ENCODE peak calls at places on chromosomes 2 and 18, in ten cellular contexts. Z, D, A, V, S, E, Q, G, C and U are unnamed samples.

GRCh38 chr2:43057742-43058706 is 168.4 kb downstream of the ZFP36L2 start:
- DNase-seq in D (no peak), Q (no peak), G (no peak), C (no peak), A (no peak), Z (peak), E (no peak), S (no peak), V (no peak), U (no peak)

GRCh38 chr2:42297322-42297936 is 63.6 kb downstream of the COX7A2L start:
- DNase-seq in Q (no peak), S (no peak), G (no peak), C (no peak), V (no peak), Z (no peak), E (no peak), A (no peak), D (no peak), U (no peak)

GRCh38 chr18:6648581-6648980 is 80.9 kb upstream of the ARHGAP28 start:
- DNase-seq in D (no peak), A (no peak), C (peak), S (no peak), V (no peak), E (no peak), Z (no peak), Q (peak), G (no peak), U (no peak)

GRCh38 chr2:224101820-224102630 is 62.9 kb upstream of the SERPINE2 start:
- DNase-seq in D (no peak), S (no peak), A (no peak), E (no peak), Q (peak), G (no peak), V (no peak), C (peak), Z (no peak), U (peak)

GRCh38 chr2:64865073-64865830 is 123.9 kb upstream of the SLC1A4 start:
- DNase-seq in S (peak), C (peak), A (peak), G (peak), V (peak), E (peak), Q (peak), D (peak), Z (peak), U (peak)

GRCh38 chr18:23912356-23912755 is 102.2 kb upstream of the TTC39C start:
- DNase-seq in A (no peak), Q (no peak), S (no peak), C (peak), G (no peak), V (no peak), D (no peak), E (no peak), Z (no peak), U (peak)

GRCh38 chr18:28647961-28648360 is 471.0 kb upstream of the CDH2 start:
- DNase-seq in Z (no peak), E (no peak), G (no peak), S (no peak), Q (no peak), A (no peak), C (no peak), V (no peak), D (no peak), U (no peak)

GRCh38 chr2:54085069-54085468 is 30.3 kb upstream of the ACYP2 start:
- DNase-seq in S (no peak), D (no peak), A (no peak), Q (no peak), E (no peak), C (no peak), G (no peak), V (no peak), Z (no peak), U (no peak)

GRCh38 chr2:148044322-148044721 is 23.4 kb downstream of the MBD5 start:
- DNase-seq in Z (no peak), A (no peak), G (no peak), V (no peak), C (no peak), D (no peak), S (no peak), Q (no peak), E (no peak), U (no peak)

GRCh38 chr2:55175254-55176093 is 56.6 kb downstream of the CLHC1 start:
- DNase-seq in C (peak), G (no peak), A (no peak), Q (peak), E (no peak), S (no peak), D (no peak), V (no peak), Z (no peak), U (peak)

GRCh38 chr2:139048017-139048416 is 267.8 kb upstream of the NXPH2 start:
- DNase-seq in E (no peak), C (no peak), G (no peak), A (no peak), D (no peak), V (no peak), Q (no peak), S (no peak), Z (no peak), U (no peak)

GRCh38 chr2:62768615-62769014 is 63.1 kb downstream of the EHBP1 start:
- DNase-seq in D (no peak), E (no peak), G (no peak), C (no peak), S (no peak), V (no peak), Q (no peak), Z (no peak), A (no peak), U (no peak)

GRCh38 chr18:50631831-50632285 is 72.0 kb downstream of the MAPK4 start:
- DNase-seq in D (no peak), Q (no peak), E (no peak), Z (no peak), G (no peak), C (peak), V (no peak), S (no peak), A (no peak), U (no peak)

GRCh38 chr2:219104107-219105050 is 43.7 kb upstream of the IHH start:
- DNase-seq in Q (peak), E (no peak), Z (no peak), V (no peak), G (no peak), A (no peak), D (no peak), S (no peak), C (peak), U (peak)

GRCh38 chr2:75606851-75607798 is 39.5 kb upstream of the MRPL19 start:
- DNase-seq in Q (no peak), S (no peak), E (no peak), V (no peak), G (no peak), D (no peak), Z (no peak), A (no peak), C (no peak), U (peak)

GRCh38 chr2:75609334-75609689 is 37.3 kb upstream of the MRPL19 start:
- DNase-seq in E (no peak), S (no peak), C (no peak), V (no peak), A (no peak), Z (no peak), G (no peak), D (no peak), Q (no peak), U (no peak)

GRCh38 chr2:75607988-75608683 is 38.4 kb upstream of the MRPL19 start:
- DNase-seq in D (no peak), V (no peak), Z (no peak), G (no peak), C (peak), S (no peak), E (no peak), Q (no peak), A (no peak), U (no peak)

GRCh38 chr2:75609937-75610508 is 36.6 kb upstream of the MRPL19 start:
- DNase-seq in C (peak), D (no peak), Q (no peak), S (no peak), A (no peak), E (no peak), V (no peak), G (no peak), Z (no peak), U (no peak)

DNA sequence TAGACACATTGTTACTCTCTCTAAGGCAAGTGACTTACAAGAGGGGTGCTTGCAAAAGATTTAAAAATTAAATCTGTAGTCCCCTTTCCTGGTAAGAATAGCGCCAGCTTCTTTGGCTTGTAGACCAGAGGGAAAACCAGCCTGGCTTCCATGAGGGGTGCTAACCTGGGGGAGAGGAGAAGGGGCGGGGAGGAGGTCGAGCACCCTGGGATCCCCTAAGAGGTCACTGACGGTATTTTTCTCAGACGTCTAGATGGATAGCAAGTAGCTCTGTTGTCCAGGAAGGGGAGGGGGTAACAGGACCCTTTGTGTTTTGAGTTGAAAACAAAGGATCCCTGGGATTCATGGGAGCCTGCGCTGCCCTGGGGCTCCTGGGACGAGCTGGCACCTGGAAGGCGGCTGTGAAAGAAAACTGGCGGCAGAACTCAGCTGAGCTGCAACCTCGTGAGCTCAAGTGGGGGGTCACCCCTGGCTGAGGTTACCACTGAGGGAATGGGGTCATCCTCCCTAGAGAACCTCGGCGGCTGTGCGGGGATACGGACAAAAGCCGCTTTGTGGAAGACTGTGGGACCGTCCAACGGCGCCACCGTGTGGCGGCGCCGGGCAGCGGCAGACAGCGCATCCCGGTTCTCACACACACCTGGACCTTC is 37.8 kb upstream of the MRPL19 start:
- DNase-seq in D (peak), C (peak), Z (peak), Q (peak), A (peak), G (peak), V (peak), S (peak), E (peak), U (peak)
- H3K4me3 ChIP-seq in D (peak), C (peak), Z (no peak), Q (no peak), A (peak), G (no peak), V (no peak), S (no peak), E (peak), U (peak)

DNA sequence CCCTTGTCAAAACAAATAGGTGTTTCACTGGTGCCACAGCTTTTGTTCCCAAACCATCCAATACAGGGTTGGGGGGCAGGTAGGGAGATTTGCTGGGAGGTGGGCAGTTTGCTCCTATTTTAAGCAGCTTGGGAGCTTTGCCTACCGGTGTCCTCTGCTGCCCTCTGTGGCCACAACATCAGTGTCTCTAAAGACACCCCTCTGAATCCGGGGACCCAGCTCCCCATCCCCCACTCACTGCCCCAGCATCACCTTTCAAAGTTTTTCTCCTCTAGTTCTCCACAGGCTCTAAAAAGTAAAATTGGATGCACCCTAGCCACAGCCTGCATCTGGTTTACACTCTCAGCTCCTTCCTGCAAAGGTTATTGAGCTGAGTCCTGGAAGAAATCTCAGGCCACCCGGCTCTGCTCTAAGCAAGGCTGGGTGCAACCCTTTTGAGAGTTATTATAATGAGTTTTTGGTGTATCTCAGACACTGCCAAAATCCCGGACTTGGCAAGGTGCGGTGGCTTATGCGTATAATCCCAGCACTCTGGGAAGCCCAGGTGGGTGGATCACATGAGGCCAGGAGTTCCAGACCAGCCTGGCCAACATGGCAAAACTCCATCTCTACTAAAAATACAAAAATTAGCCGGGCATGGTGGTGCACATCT is 2.9 kb upstream of the EPAS1 start:
- DNase-seq in Z (no peak), S (no peak), E (no peak), Q (no peak), V (no peak), G (no peak), C (no peak), A (peak), D (no peak), U (peak)
- TF ChIP-seq CTCF in Z (no peak), S (peak), E (no peak), Q (peak), V (peak), G (no peak), C (peak), A (peak), D (peak), U (peak)

GRCh38 chr2:36456227-36456788 is 100.7 kb downstream of the CRIM1 start:
- DNase-seq in Z (peak), C (peak), G (peak), D (peak), E (peak), S (peak), A (peak), V (peak), Q (peak), U (peak)
- H3K4me3 ChIP-seq in Z (no peak), C (peak), G (no peak), D (peak), E (no peak), S (no peak), A (peak), V (no peak), Q (no peak), U (peak)

GRCh38 chr18:12423820-12424219 is 16.1 kb downstream of the PRELID3A start:
- DNase-seq in V (peak), Q (no peak), E (no peak), S (no peak), D (no peak), G (no peak), C (no peak), A (no peak), Z (peak), U (no peak)

GRCh38 chr18:12421732-12422131 is 14.0 kb downstream of the PRELID3A start:
- DNase-seq in D (no peak), Z (no peak), S (no peak), Q (no peak), V (no peak), E (no peak), A (no peak), C (no peak), G (no peak), U (no peak)

GRCh38 chr18:12423393-12423792 is 15.7 kb downstream of the PRELID3A start:
- DNase-seq in V (peak), E (no peak), G (no peak), D (no peak), A (no peak), S (no peak), C (no peak), Z (no peak), Q (no peak), U (no peak)

GRCh38 chr18:12424252-12424651 is 16.5 kb downstream of the PRELID3A start:
- DNase-seq in A (no peak), Z (no peak), S (no peak), C (no peak), V (no peak), D (no peak), Q (no peak), E (no peak), G (no peak), U (no peak)

DNA sequence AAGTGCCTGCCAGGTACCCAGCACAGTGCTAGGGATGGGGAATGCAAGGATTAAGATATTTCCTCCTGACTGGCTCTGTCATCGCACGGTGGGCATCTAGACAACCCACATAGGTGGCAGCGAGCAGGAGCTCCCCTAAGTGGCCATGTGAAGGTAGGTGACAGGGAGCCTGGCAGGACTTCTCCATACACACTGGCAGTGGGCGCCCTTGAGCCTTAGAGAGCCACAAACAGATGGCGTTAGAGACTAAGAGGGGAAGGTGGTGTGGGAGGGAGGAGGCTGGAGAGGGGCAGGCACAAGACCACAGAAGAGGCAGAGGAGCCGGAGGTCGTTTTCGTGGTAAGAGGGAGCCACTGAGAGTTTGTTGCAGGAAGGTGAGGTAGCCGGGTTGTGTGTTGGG is 15.2 kb downstream of the PRELID3A start:
- DNase-seq in S (no peak), Z (no peak), E (no peak), G (no peak), C (no peak), D (no peak), A (no peak), V (peak), Q (no peak), U (no peak)
- TF ChIP-seq CTCF in S (no peak), Z (no peak), E (no peak), G (no peak), C (peak), D (peak), A (no peak), V (no peak), Q (no peak), U (peak)

GRCh38 chr2:107525420-107525819 is 301.3 kb upstream of the RGPD4 start:
- DNase-seq in G (no peak), C (peak), Q (peak), A (no peak), E (no peak), S (no peak), D (no peak), V (no peak), Z (no peak), U (peak)

GRCh38 chr2:107534926-107535325 is 291.8 kb upstream of the RGPD4 start:
- DNase-seq in Z (no peak), V (no peak), D (no peak), G (no peak), C (no peak), E (no peak), S (no peak), A (no peak), Q (no peak), U (no peak)

DNA sequence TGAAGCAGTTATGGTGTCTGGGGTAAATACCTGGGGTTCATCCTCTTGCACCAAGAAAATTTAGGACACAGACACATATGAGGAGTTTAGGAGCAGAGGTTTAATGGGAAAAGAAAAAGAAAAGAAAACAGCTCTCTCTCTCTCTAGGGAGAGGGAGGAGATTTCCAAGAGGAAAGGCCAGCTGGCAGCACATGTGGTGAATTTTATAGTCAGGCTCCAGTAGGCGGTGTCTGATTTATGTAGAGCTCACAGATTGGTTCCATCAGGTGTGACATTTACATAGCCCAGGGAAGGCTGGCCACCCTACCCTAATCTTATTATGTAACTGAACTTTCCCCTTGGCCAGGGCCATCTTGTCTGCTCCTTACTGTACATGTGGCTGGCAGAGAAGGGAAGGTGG is 297.5 kb upstream of the RGPD4 start:
- DNase-seq in S (no peak), Z (no peak), G (no peak), C (peak), Q (peak), V (no peak), D (no peak), A (peak), E (no peak), U (peak)
- H3K4me3 ChIP-seq in S (no peak), Z (no peak), G (no peak), C (no peak), Q (no peak), V (no peak), D (peak), A (peak), E (no peak), U (no peak)

GRCh38 chr2:39851691-39852110 is 72.6 kb upstream of the THUMPD2 start:
- DNase-seq in D (no peak), Q (peak), E (no peak), V (no peak), C (peak), G (no peak), A (no peak), Z (no peak), S (no peak), U (peak)
- TF ChIP-seq CTCF in D (peak), Q (no peak), E (no peak), V (no peak), C (no peak), G (no peak), A (no peak), Z (no peak), S (no peak), U (peak)

GRCh38 chr2:38750793-38751042 is 443 bp downstream of the SRSF7 start:
- DNase-seq in Z (peak), S (peak), V (peak), D (peak), A (peak), G (peak), E (peak), Q (no peak), C (peak), U (no peak)

GRCh38 chr2:38751043-38751846 is at the start of gene SRSF7:
- DNase-seq in Z (peak), A (peak), Q (peak), V (peak), E (peak), G (peak), C (peak), D (peak), S (peak), U (peak)

GRCh38 chr2:38750011-38750792 is 959 bp downstream of the SRSF7 start:
- DNase-seq in V (peak), A (peak), D (peak), G (peak), Z (peak), Q (peak), S (peak), E (peak), C (peak), U (peak)

GRCh38 chr2:38751847-38752410 is 768 bp upstream of the SRSF7 start:
- DNase-seq in C (no peak), Z (no peak), V (no peak), D (no peak), S (no peak), G (no peak), E (no peak), Q (no peak), A (no peak), U (no peak)

DNA sequence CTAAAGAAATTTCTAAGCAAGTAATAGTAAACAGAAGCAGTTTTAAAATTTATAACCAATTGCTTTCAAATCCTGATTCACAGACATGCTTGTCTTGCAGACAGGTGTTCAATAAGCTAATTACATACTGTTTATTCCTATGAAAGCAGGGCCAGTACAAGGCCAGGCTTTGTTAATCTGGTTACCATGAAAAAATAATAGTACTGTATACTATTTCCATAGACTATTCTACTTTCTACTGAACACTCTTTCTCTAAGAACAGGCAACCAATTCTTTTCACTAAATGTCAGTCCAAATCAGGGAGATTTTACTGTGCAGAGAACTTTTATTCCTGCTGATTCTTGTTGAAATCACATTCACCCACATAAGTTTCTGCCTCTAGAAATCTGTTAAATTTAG is 2.9 kb upstream of the SRSF7 start:
- DNase-seq in C (no peak), E (no peak), Q (no peak), G (no peak), V (no peak), A (no peak), Z (no peak), S (no peak), D (no peak), U (no peak)
- H3K4me3 ChIP-seq in C (no peak), E (no peak), Q (no peak), G (no peak), V (no peak), A (peak), Z (no peak), S (no peak), D (peak), U (no peak)

DNA sequence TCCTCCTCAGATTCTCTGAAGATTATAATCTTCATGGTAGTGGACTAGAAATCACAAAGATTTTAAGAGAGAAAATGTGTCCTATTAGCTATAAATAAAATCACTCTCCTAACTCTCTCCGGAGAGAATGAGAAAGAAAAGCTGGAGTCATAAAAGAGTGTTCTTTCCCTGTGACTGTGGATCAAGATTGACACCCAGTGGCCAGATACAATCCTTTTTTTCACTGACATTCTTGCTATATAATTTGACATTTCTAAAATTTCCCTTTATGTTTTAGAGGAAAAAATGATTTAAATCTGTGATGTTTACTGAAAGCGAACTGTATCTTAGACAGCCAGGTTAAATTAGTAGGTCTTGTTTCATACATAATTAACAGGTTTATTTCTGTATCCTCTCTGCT is 35.4 kb upstream of the LRP2 start:
- DNase-seq in Q (peak), A (no peak), D (no peak), S (no peak), C (peak), G (no peak), V (no peak), E (no peak), Z (no peak), U (peak)
- TF ChIP-seq CTCF in Q (no peak), A (peak), D (peak), S (no peak), C (peak), G (no peak), V (peak), E (no peak), Z (no peak), U (peak)